ENCODE peak calls at places on chromosomes 11 and 22, in five cellular contexts. L is stimulated activated CD4-positive, alpha-beta T cell treated with anti-CD3 and anti-CD28 coated beads, Interleukin-4, amount 100 ng/mL, for 48 hours; B is psoas muscle; F is HL-60; U is fibroblast of lung. Z is an unnamed sample.

GRCh38 chr22:31029276-31029675 is 51.8 kb upstream of the SMTN start:
- DNase-seq in L (no peak), B (no peak), F (no peak), U (no peak), Z (no peak)

GRCh38 chr22:20112623-20113511 is 3.0 kb upstream of the RANBP1 start:
- DNase-seq in L (no peak), B (peak), F (no peak), U (no peak), Z (no peak)

GRCh38 chr22:26362471-26362870 is 66.6 kb upstream of the ASPHD2 start:
- DNase-seq in L (no peak), B (no peak), F (no peak), U (no peak), Z (no peak)

GRCh38 chr11:31806944-31807790 is 4.0 kb downstream of the PAX6 start:
- DNase-seq in L (no peak), B (no peak), F (no peak), U (no peak), Z (no peak)

GRCh38 chr11:113587318-113587739 is 112.1 kb upstream of the DRD2 start:
- DNase-seq in L (peak), B (no peak), F (no peak), U (no peak), Z (no peak)

GRCh38 chr11:21988477-21988876 is 204.4 kb upstream of the ANO5 start:
- DNase-seq in L (no peak), B (no peak), F (no peak), U (no peak), Z (no peak)

GRCh38 chr11:6402561-6402981 is 12.3 kb downstream of the SMPD1 start:
- DNase-seq in L (no peak), B (no peak), F (peak), U (no peak), Z (no peak)

GRCh38 chr22:38766076-38766777 is 10.4 kb upstream of the SUN2 start:
- DNase-seq in L (no peak), B (peak), F (peak), U (peak), Z (peak)

GRCh38 chr11:76808158-76808557 is 25.0 kb downstream of the TSKU start:
- DNase-seq in L (no peak), B (no peak), F (no peak), U (no peak), Z (no peak)

GRCh38 chr22:36797334-36797733 is 19.5 kb downstream of the PVALB start:
- DNase-seq in L (no peak), B (no peak), F (no peak), U (no peak), Z (no peak)

GRCh38 chr11:63802637-63803414 is 10.4 kb upstream of the SPINDOC start:
- DNase-seq in L (no peak), B (no peak), F (no peak), U (peak), Z (no peak)

GRCh38 chr22:47328550-47329243 is 566.2 kb downstream of the TBC1D22A start:
- DNase-seq in L (no peak), B (peak), F (no peak), U (peak), Z (no peak)

GRCh38 chr11:65058419-65059054 is at the start of gene NAALADL1:
- DNase-seq in L (no peak), B (no peak), F (no peak), U (no peak), Z (no peak)

GRCh38 chr22:36860821-36861659 is at the start of gene NCF4:
- DNase-seq in L (no peak), B (peak), F (peak), U (no peak), Z (peak)

GRCh38 chr11:75384438-75385080 is 14.8 kb upstream of the RPS3 start:
- DNase-seq in L (peak), B (peak), F (peak), U (peak), Z (peak)

GRCh38 chr22:47966316-47966715 is 1203.9 kb downstream of the TBC1D22A start:
- DNase-seq in L (no peak), B (no peak), F (no peak), U (no peak), Z (no peak)

GRCh38 chr11:112555491-112556364 is 295.1 kb upstream of the PLET1 start:
- DNase-seq in L (peak), B (peak), F (peak), U (peak), Z (no peak)

GRCh38 chr11:61766353-61766841 is 14.0 kb downstream of the MYRF start:
- DNase-seq in L (no peak), B (no peak), F (no peak), U (peak), Z (no peak)

GRCh38 chr11:75077316-75077715 is 19.4 kb downstream of the OR2AT4 start:
- DNase-seq in L (no peak), B (no peak), F (no peak), U (no peak), Z (no peak)

GRCh38 chr11:61962213-61963015 is 5.0 kb downstream of the FTH1 start:
- DNase-seq in L (no peak), B (no peak), F (no peak), U (peak), Z (no peak)

GRCh38 chr11:47986742-47987141 is 6.4 kb downstream of the PTPRJ start:
- DNase-seq in L (no peak), B (no peak), F (no peak), U (no peak), Z (no peak)

GRCh38 chr11:29282088-29282487 is 734.7 kb downstream of the KCNA4 start:
- DNase-seq in L (no peak), B (no peak), F (no peak), U (peak), Z (no peak)

GRCh38 chr11:65945430-65945911 is at the start of gene TSGA10IP:
- DNase-seq in L (no peak), B (no peak), F (no peak), U (no peak), Z (no peak)

GRCh38 chr11:12046636-12047236 is 38.3 kb upstream of the DKK3 start:
- DNase-seq in L (no peak), B (no peak), F (no peak), U (no peak), Z (no peak)

GRCh38 chr22:17734197-17734596 is 40.1 kb downstream of the BID start:
- DNase-seq in L (no peak), B (no peak), F (peak), U (no peak), Z (no peak)

GRCh38 chr11:35109827-35110226 is 29.1 kb upstream of the CD44 start:
- DNase-seq in L (no peak), B (no peak), F (no peak), U (no peak), Z (no peak)

GRCh38 chr22:30441088-30441487 is 15.5 kb downstream of the MTFP1 start:
- DNase-seq in L (no peak), B (no peak), F (no peak), U (no peak), Z (no peak)

GRCh38 chr11:88188251-88189030 is 13.2 kb upstream of the RAB38 start:
- DNase-seq in L (no peak), B (no peak), F (no peak), U (no peak), Z (no peak)

GRCh38 chr11:109121173-109121938 is 300.6 kb upstream of the C11orf87 start:
- DNase-seq in L (no peak), B (no peak), F (no peak), U (no peak), Z (no peak)

GRCh38 chr11:69000831-69001245 is 12.2 kb downstream of the MRGPRF start:
- DNase-seq in L (no peak), B (peak), F (no peak), U (peak), Z (no peak)

GRCh38 chr11:3231851-3232744 is at the start of gene MRGPRE:
- DNase-seq in L (no peak), B (peak), F (peak), U (no peak), Z (no peak)

GRCh38 chr22:48553694-48554308 is 1273.9 kb downstream of the BRD1 start:
- DNase-seq in L (no peak), B (no peak), F (no peak), U (no peak), Z (no peak)

GRCh38 chr22:34902335-34902734 is 163.6 kb upstream of the ISX start:
- DNase-seq in L (no peak), B (no peak), F (no peak), U (no peak), Z (no peak)

GRCh38 chr11:121067453-121067852 is 33.6 kb upstream of the TECTA start:
- DNase-seq in L (no peak), B (no peak), F (no peak), U (peak), Z (no peak)

GRCh38 chr22:49964493-49965290 is 4.1 kb downstream of the PIM3 start:
- DNase-seq in L (no peak), B (peak), F (no peak), U (no peak), Z (no peak)

Z was measured in prostate gland.